ENCODE peak calls at places on chromosomes 5 and 9, in five cellular contexts. Z is HCT116, J is GM23338, T is neural progenitor cell, E is GM23248. U is an unnamed sample.

GRCh38 chr9:77743381-77743780 is 95.3 kb upstream of the GNA14 start:
- DNase-seq in J (no peak), Z (no peak), T (no peak), E (peak), U (no peak)

GRCh38 chr9:129549684-129550083 is 71.2 kb downstream of the C9orf50 start:
- DNase-seq in E (peak), T (peak), Z (no peak), J (no peak), U (no peak)

GRCh38 chr5:39249560-39250274 is 30.4 kb upstream of the FYB1 start:
- DNase-seq in T (no peak), J (no peak), Z (no peak), E (peak), U (no peak)

GRCh38 chr9:29212590-29213373 is 1639.5 kb upstream of the C9orf72 start:
- DNase-seq in T (peak), J (peak), Z (no peak), E (peak), U (no peak)

GRCh38 chr9:111902396-111903147 is 6.0 kb downstream of the UGCG start:
- DNase-seq in J (no peak), Z (no peak), T (no peak), E (peak), U (no peak)

GRCh38 chr5:171441246-171441791 is 21.9 kb downstream of the FGF18 start:
- DNase-seq in T (no peak), J (no peak), E (no peak), Z (no peak), U (no peak)

GRCh38 chr5:147859962-147860640 is 18.4 kb upstream of the SCGB3A2 start:
- DNase-seq in E (no peak), J (peak), T (no peak), Z (no peak), U (no peak)

GRCh38 chr9:124438091-124438490 is 12.2 kb upstream of the ADGRD2 start:
- DNase-seq in T (no peak), J (no peak), E (no peak), Z (no peak), U (no peak)

GRCh38 chr5:10562202-10563131 is 1.4 kb upstream of the ANKRD33B start:
- DNase-seq in T (no peak), J (peak), E (no peak), Z (no peak), U (peak)

GRCh38 chr9:127107344-127108181 is 14.9 kb downstream of the ANGPTL2 start:
- DNase-seq in T (no peak), Z (no peak), J (no peak), E (no peak), U (no peak)

GRCh38 chr9:137482094-137482781 is 23.1 kb upstream of the NSMF start:
- DNase-seq in J (no peak), E (peak), Z (no peak), T (no peak), U (no peak)

GRCh38 chr5:5483880-5484595 is 61.6 kb downstream of the ICE1 start:
- DNase-seq in E (peak), J (peak), T (no peak), Z (no peak), U (no peak)

GRCh38 chr9:106864533-106865143 is 1.7 kb downstream of the ZNF462 start:
- DNase-seq in E (peak), J (no peak), T (no peak), Z (no peak), U (no peak)

GRCh38 chr9:34190996-34191892 is 12.4 kb downstream of the UBAP1 start:
- DNase-seq in T (peak), Z (no peak), J (peak), E (peak), U (no peak)

GRCh38 chr9:88773627-88774244 is 217.5 kb upstream of the S1PR3 start:
- DNase-seq in E (peak), J (no peak), Z (no peak), T (peak), U (no peak)

GRCh38 chr9:100098241-100098886 is 436 bp downstream of the ERP44 start:
- DNase-seq in T (peak), Z (peak), J (peak), E (peak), U (peak)

GRCh38 chr9:133050142-133050541 is 11.6 kb upstream of the CEL start:
- DNase-seq in Z (no peak), T (no peak), E (no peak), J (no peak), U (no peak)

GRCh38 chr5:120545951-120546350 is 81.9 kb downstream of the PRR16 start:
- DNase-seq in E (peak), J (no peak), T (no peak), Z (no peak), U (no peak)

GRCh38 chr5:1172007-1172581 is 29.3 kb upstream of the SLC6A19 start:
- DNase-seq in T (no peak), E (no peak), Z (no peak), J (no peak), U (no peak)

GRCh38 chr9:87510251-87510683 is 12.6 kb downstream of the DAPK1 start:
- DNase-seq in E (no peak), J (no peak), Z (no peak), T (no peak), U (no peak)

GRCh38 chr5:138303365-138303764 is 28.2 kb downstream of the CDC25C start:
- DNase-seq in J (no peak), T (no peak), Z (no peak), E (peak), U (no peak)

GRCh38 chr5:165026971-165027370 is 1521.6 kb downstream of the MAT2B start:
- DNase-seq in E (no peak), T (no peak), J (no peak), Z (no peak), U (no peak)

GRCh38 chr5:32390819-32391591 is 53.5 kb downstream of the ZFR start:
- DNase-seq in E (peak), T (no peak), J (no peak), Z (peak), U (no peak)

GRCh38 chr5:168969341-168969863 is 331.5 kb downstream of the SLIT3 start:
- DNase-seq in Z (no peak), J (no peak), E (no peak), T (no peak), U (no peak)

GRCh38 chr9:18238254-18238653 is 235.7 kb upstream of the ADAMTSL1 start:
- DNase-seq in T (no peak), J (no peak), Z (no peak), E (peak), U (no peak)

GRCh38 chr9:114282104-114282485 is 40.8 kb upstream of the ORM1 start:
- DNase-seq in T (no peak), J (no peak), E (no peak), Z (no peak), U (no peak)

GRCh38 chr5:152349683-152350526 is 55.2 kb downstream of the NMUR2 start:
- DNase-seq in T (peak), E (peak), J (peak), Z (peak), U (peak)

GRCh38 chr5:33711094-33711670 is 180.6 kb downstream of the ADAMTS12 start:
- DNase-seq in T (no peak), J (no peak), E (no peak), Z (no peak), U (no peak)

GRCh38 chr5:95884021-95884333 is 61.5 kb upstream of the GLRX start:
- DNase-seq in Z (no peak), T (no peak), E (peak), J (no peak), U (no peak)

GRCh38 chr5:172766287-172767104 is 4.5 kb downstream of the DUSP1 start:
- DNase-seq in Z (no peak), T (no peak), J (no peak), E (peak), U (no peak)

DNA sequence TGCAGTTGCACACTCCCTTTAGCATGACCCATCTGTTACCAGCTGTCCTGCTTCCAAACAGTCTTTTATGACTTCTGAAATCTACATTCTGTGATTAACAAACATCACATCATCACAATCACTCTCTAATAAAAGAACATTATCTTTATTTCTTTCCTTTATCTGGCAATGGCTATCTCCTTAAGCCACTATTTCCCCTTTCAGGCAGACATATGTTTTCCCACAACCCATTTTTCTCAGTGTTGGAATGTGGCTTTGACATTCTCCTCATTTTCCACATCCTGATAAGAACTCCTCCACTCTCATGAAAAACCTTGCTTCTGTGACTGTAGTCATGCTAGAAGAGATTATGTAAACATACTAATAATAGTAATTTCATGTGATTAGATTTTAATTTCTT is 140.9 kb downstream of the ST8SIA4 start:
- DNase-seq in E (no peak), J (no peak), T (no peak), Z (no peak), U (no peak)
- TF ChIP-seq EZH2phosphoT487 in E (no peak), J (no peak), T (no peak), Z (no peak), U (no peak)

GRCh38 chr9:98199388-98200033 is 7.1 kb upstream of the CORO2A start:
- DNase-seq in Z (no peak), E (no peak), J (peak), T (peak), U (no peak)

GRCh38 chr9:98203153-98203552 is 10.7 kb upstream of the CORO2A start:
- DNase-seq in T (no peak), Z (no peak), E (no peak), J (no peak), U (no peak)

GRCh38 chr9:98201749-98202148 is 9.3 kb upstream of the CORO2A start:
- DNase-seq in J (no peak), E (no peak), T (no peak), Z (no peak), U (no peak)

GRCh38 chr9:98202252-98202651 is 9.8 kb upstream of the CORO2A start:
- DNase-seq in T (no peak), Z (no peak), E (no peak), J (no peak), U (no peak)

GRCh38 chr9:98201102-98201501 is 8.7 kb upstream of the CORO2A start:
- DNase-seq in J (no peak), T (no peak), Z (no peak), E (no peak), U (peak)
- H3K4me2 ChIP-seq in J (no peak), T (no peak), Z (no peak), E (no peak), U (no peak)

GRCh38 chr5:108728566-108729305 is 19.0 kb upstream of the FER start:
- DNase-seq in T (no peak), E (no peak), J (peak), Z (no peak), U (no peak)
- TF ChIP-seq EZH2phosphoT487 in T (no peak), E (no peak), J (no peak), Z (no peak), U (peak)

DNA sequence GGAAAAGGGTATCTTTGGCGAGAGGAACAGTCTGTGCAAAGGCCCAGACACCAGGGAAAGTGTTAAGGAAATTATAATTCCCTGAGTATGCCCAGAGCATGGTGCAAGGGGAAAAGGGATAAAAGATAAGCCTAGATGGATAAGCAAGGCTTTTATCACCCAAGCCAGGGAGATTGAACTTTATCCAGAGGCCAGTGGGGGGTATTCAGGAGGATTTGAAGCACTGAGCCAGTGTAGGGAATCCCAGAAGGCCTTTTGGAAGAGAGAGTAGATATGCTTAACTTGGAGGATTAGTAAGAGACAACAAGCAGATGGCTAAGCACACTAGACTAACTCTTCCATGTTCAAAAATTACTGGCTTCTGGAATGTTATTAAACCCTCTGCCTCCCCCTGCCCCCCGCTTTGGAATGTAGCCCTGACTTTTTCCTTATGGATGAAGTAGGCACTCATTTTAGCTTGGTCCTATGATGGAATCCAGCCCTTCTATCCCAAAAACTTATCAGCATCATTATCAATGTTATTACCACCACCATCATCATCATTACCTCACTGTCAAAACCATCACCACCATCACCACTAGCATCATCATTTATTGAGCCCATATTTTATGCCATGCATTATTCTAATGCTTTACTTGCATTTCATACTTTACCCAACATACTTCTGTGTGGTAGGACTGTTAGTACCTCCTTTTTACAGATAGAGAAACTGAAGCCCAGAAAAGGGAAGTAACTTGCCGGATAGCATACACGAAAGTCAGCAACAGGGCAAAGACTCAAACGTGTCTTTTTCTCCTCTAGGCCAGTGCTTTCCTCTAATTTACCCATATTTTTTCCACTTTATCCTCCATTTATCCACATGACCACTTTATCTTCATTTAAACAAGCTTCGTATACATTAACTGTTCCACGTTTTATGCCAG is 237.0 kb downstream of the PAPPA start:
- DNase-seq in T (no peak), E (no peak), J (no peak), Z (no peak), U (no peak)
- H3K4me2 ChIP-seq in T (no peak), E (no peak), J (no peak), Z (no peak), U (no peak)

DNA sequence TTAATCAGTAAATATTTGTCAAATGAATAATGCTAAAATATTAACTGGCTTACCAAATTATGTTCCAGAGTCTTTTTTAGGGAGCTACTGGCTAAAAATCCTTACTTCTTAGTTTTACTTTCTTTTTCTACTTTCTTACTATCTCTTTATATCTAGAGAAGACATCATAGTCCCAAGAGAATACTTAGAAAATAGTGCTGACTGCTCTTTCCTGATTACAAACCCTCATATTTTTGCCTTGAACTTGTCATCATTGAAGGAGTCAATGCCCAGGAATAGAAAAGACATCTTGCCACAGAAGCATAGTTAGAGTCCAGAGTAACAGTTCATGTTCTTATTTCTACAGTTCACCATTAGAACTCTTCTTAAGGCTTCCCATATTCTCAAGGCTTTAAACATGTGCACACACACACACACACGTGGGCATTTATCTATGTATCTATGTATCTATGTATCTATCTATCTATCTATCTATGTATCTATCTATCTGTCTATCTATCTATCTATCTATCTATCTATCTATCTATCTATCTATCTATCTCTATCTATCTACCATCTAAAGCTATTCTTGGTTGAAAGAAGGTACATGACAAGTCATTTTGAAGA is 654.3 kb downstream of the ANXA1 start:
- DNase-seq in Z (no peak), T (no peak), J (no peak), E (no peak), U (no peak)
- TF ChIP-seq EZH2phosphoT487 in Z (no peak), T (no peak), J (no peak), E (no peak), U (no peak)

DNA sequence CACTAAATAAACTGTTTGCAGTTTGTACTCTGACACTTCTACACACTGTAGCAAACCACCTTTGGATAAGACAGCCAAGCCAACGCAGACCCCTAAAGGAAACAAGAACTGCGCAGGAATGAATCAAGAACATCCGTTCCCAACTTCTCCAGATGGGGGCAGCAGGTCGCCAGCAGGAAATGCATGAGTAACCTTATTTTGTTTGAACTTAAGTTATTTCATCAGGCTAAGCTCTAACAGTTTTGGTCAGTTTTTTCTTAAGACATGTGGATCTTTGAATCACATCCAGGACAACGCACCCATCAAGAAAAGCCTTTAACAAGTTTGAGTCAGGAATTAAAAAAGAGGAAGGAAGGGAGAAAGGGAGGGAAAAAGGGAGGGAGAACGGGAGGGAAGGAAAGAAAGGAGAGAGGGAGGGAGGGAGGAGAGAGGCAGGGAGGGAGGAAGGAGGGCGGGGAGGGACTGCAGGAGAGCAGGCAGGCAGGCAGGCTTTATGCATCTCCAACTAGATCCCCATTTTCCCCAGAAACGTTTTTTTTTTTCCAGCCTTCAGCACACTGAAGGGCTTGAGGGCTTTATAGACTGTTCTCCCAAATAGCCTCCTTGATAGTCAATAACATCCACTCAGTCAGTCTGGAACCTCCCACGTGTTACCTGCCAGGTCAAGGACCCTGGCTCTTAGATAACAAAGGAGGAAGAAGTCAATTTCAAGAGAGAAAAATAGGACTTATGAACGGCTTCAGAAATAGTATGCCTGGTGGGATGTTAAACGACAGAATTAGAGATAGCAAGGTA is 22.2 kb downstream of the BHMT start:
- DNase-seq in J (peak), Z (peak), T (peak), E (peak), U (peak)
- H3K4me2 ChIP-seq in J (peak), Z (peak), T (peak), E (peak), U (peak)

GRCh38 chr5:104297076-104297475 is 734.5 kb upstream of the NUDT12 start:
- DNase-seq in E (no peak), T (no peak), Z (peak), J (no peak), U (no peak)
- TF ChIP-seq EZH2phosphoT487 in E (no peak), T (no peak), Z (no peak), J (no peak), U (no peak)

GRCh38 chr5:73797142-73797530 is 171.1 kb downstream of the ARHGEF28 start:
- DNase-seq in T (no peak), E (peak), Z (no peak), J (no peak), U (no peak)
- H3K4me2 ChIP-seq in T (no peak), E (peak), Z (no peak), J (no peak), U (no peak)